ENCODE peak calls at places on chromosomes 4 and X, in four cellular contexts. W, O, Y and T are unnamed samples.

GRCh38 chr4:108270466-108271450 is 102.0 kb upstream of the LEF1 start:
- DNase-seq in O (no peak), W (no peak), Y (no peak), T (no peak)

GRCh38 chrX:5775985-5776384 is 452.7 kb downstream of the NLGN4X start:
- DNase-seq in Y (no peak), O (no peak), W (no peak), T (no peak)

GRCh38 chrX:38332505-38332904 is 5.2 kb upstream of the RPGR start:
- DNase-seq in W (no peak), Y (peak), O (no peak), T (no peak)

GRCh38 chr4:153151535-153152452 is 52.4 kb upstream of the TRIM2 start:
- DNase-seq in Y (no peak), O (peak), W (no peak), T (peak)

GRCh38 chrX:13064599-13065143 is 20.3 kb upstream of the FAM9C start:
- DNase-seq in W (no peak), Y (no peak), O (no peak), T (no peak)

GRCh38 chr4:5051210-5051691 is at the start of gene STK32B:
- DNase-seq in Y (no peak), O (peak), W (no peak), T (peak)

GRCh38 chr4:40924096-40924792 is 174.5 kb downstream of the NSUN7 start:
- DNase-seq in Y (peak), W (peak), O (peak), T (peak)

GRCh38 chrX:2650037-2650436 is 41.1 kb upstream of the CD99 start:
- DNase-seq in O (no peak), Y (no peak), W (no peak), T (no peak)

GRCh38 chr4:25790024-25790423 is 72.8 kb downstream of the SEL1L3 start:
- DNase-seq in W (no peak), O (no peak), Y (no peak), T (no peak)

GRCh38 chrX:57044226-57044625 is 48.9 kb upstream of the SPIN3 start:
- DNase-seq in Y (no peak), O (no peak), W (no peak), T (no peak)

GRCh38 chr4:52574036-52574435 is 85.1 kb downstream of the USP46 start:
- DNase-seq in W (no peak), O (no peak), Y (no peak), T (no peak)

GRCh38 chr4:52575406-52575805 is 83.7 kb downstream of the USP46 start:
- DNase-seq in W (no peak), O (no peak), Y (no peak), T (no peak)

GRCh38 chr4:52576326-52576725 is 82.8 kb downstream of the USP46 start:
- DNase-seq in W (no peak), O (no peak), Y (no peak), T (no peak)

GRCh38 chr4:52572936-52573485 is 86.1 kb downstream of the USP46 start:
- DNase-seq in O (no peak), Y (no peak), W (no peak), T (no peak)

GRCh38 chr4:52573551-52573950 is 85.5 kb downstream of the USP46 start:
- DNase-seq in W (no peak), Y (no peak), O (no peak), T (no peak)
- TF ChIP-seq CREB1 in W (no peak), Y (no peak), O (no peak), T (no peak)

DNA sequence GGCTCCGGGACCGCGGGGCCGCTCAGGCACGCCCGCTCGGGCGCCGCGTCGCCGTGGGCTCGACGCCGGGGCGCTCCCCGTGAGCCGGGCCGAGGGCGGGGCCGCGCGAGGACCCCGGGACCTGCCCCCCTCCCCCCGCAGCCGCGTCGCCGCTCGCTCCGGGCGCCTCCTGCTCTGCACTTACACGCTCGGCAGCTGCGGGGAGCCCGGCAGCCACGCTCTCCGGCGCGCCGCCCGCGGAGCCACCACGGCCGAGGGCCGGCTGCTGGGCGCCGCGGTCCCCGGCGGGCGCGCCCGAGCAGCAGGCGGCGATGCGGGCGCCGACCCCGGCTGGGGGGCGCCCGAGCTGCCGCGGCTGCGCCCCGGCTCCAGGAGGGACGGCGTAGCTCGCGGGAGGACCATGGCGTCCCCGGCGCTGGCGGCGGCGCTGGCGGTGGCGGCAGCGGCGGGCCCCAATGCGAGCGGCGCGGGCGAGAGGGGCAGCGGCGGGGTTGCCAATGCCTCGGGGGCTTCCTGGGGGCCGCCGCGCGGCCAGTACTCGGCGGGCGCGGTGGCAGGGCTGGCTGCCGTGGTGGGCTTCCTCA is at the start of gene ADRA2C:
- DNase-seq in O (peak), Y (no peak), W (peak), T (peak)
- H3K27ac ChIP-seq in O (no peak), Y (no peak), W (no peak), T (no peak)

DNA sequence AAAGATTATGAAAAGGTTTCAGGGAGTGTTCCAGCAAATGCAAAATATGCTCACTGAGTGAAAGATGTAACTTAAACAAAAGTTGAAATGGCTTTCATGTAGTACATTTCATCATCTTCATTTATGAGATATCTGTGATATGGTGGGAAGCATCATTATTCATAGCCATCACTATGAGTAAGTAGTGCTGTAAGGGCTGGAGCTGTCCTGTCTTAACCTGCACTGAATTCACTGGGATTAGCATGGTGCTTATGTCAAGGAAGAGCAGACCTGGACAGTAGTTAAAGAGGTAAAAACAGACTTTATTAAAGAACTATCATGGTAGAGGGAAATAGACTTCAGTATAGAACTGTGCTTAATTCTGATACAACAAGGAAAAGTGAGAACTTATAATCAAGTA is 1347.3 kb downstream of the RPA4 start:
- DNase-seq in Y (no peak), W (no peak), O (no peak), T (no peak)
- TF ChIP-seq JUNB in Y (no peak), W (no peak), O (no peak), T (no peak)

GRCh38 chr4:56999751-57000150 is 21.1 kb downstream of the POLR2B start:
- DNase-seq in O (no peak), W (no peak), Y (no peak), T (no peak)

GRCh38 chr4:56990109-56990508 is 11.4 kb downstream of the POLR2B start:
- DNase-seq in Y (no peak), W (no peak), O (no peak), T (no peak)

GRCh38 chr4:56995525-56995924 is 16.8 kb downstream of the POLR2B start:
- DNase-seq in W (no peak), O (no peak), Y (no peak), T (no peak)
- TF ChIP-seq CREB1 in W (no peak), O (no peak), Y (no peak), T (no peak)

GRCh38 chr4:84719115-84719514 is 136.2 kb downstream of the CDS1 start:
- DNase-seq in Y (no peak), W (no peak), O (no peak), T (no peak)

GRCh38 chr4:84722720-84723119 is 139.8 kb downstream of the CDS1 start:
- DNase-seq in W (no peak), O (no peak), Y (no peak), T (no peak)

GRCh38 chr4:84718699-84719098 is 135.8 kb downstream of the CDS1 start:
- DNase-seq in O (no peak), Y (no peak), W (no peak), T (no peak)
- H3K27ac ChIP-seq in O (no peak), Y (no peak), W (no peak), T (no peak)

GRCh38 chr4:17502764-17503163 is 9.1 kb downstream of the QDPR start:
- DNase-seq in Y (no peak), O (no peak), W (no peak), T (no peak)
- TF ChIP-seq JUNB in Y (no peak), O (no peak), W (no peak), T (no peak)

GRCh38 chr4:6461301-6462165 is 10.9 kb downstream of the PPP2R2C start:
- DNase-seq in W (no peak), O (no peak), Y (no peak), T (peak)

GRCh38 chr4:6460876-6461275 is 11.5 kb downstream of the PPP2R2C start:
- DNase-seq in Y (no peak), W (no peak), O (no peak), T (no peak)

GRCh38 chr4:6465985-6466384 is 6.4 kb downstream of the PPP2R2C start:
- DNase-seq in W (no peak), Y (no peak), O (no peak), T (no peak)

GRCh38 chr4:6464842-6465588 is 7.4 kb downstream of the PPP2R2C start:
- DNase-seq in Y (no peak), W (no peak), O (peak), T (peak)

DNA sequence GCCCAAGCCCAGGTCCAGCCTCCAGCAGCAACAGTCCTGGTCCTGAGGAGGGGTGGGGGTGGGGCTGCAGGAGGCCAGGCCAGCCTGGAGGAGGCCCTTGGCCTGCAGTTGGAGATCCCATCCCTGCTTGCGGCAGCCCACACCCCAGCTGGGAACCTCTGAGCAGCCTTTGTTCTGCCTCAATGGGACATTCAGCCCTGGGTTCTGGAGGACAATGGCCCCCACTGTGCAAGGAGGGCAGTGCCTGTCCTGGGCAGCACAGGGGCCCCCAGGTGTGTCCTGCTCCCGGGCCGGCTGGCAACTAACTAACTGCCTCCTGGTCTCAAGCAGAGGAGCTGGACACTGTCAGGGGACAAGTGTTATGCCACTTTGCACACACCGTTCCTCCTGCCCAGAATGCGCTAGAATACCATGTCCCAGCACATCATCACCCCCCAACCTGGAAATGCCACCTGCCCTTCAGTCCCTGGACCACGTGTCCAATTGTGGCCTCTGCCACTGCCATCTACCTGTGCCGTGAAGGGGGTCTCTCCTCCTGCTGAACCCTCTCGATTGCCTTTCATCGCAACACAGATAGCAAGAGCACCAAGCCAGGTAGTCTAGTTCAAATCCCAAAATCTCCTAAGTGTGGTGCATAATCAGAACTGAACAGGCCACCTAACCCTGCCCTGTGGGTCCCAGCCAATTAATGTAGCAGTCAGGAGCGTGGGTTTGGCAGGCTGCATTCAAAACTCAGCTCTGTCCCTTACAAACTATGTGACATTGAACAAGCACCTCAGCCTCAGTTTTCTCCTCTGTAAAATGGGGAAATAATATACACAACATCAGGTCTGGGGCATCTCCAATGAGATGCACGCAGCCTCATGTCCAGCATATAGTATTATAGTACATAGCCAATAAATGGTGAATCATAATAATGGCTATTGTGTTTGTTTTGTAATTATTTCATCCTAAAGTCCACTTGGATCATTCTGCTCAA is 8.8 kb downstream of the PPP2R2C start:
- DNase-seq in O (no peak), W (no peak), Y (no peak), T (no peak)
- TF ChIP-seq CREB1 in O (no peak), W (no peak), Y (no peak), T (no peak)

GRCh38 chrX:107752714-107753113 is 22.9 kb downstream of the TSC22D3 start:
- DNase-seq in O (no peak), W (no peak), Y (no peak), T (no peak)
- H3K27ac ChIP-seq in O (no peak), W (no peak), Y (no peak), T (no peak)